ENCODE peak calls at places on chromosome 5, in ten cellular contexts. One of them, this sample, is unnamed. For H3K36me3, the result is how much of the 10 kb centered on the place peaks cover.

GRCh38 chr5:8682381-8682780 is 813.4 kb downstream of the MTRR start:
- DNase-seq in small intestine: no peak
- DNase-seq in mammary epithelial cell: no peak
- DNase-seq in transverse colon: no peak
- DNase-seq in GM23248: no peak
- DNase-seq in esophagus squamous epithelium: no peak
- DNase-seq in CD8-positive, alpha-beta T cell: no peak
- DNase-seq in SK-N-MC: no peak
- DNase-seq in stomach: no peak
- DNase-seq in adrenal gland: no peak
- DNase-seq in this sample: no peak

GRCh38 chr5:121867403-121867802 is 15.7 kb downstream of the FTMT start:
- DNase-seq in transverse colon: no peak
- DNase-seq in stomach: no peak
- DNase-seq in adrenal gland: no peak
- DNase-seq in small intestine: no peak
- DNase-seq in CD8-positive, alpha-beta T cell: no peak
- DNase-seq in esophagus squamous epithelium: no peak
- DNase-seq in mammary epithelial cell: no peak
- DNase-seq in SK-N-MC: no peak
- DNase-seq in GM23248: peak
- DNase-seq in this sample: no peak

GRCh38 chr5:140223567-140223966 is 48.6 kb downstream of the CYSTM1 start:
- DNase-seq in transverse colon: no peak
- DNase-seq in mammary epithelial cell: no peak
- DNase-seq in small intestine: no peak
- DNase-seq in esophagus squamous epithelium: no peak
- DNase-seq in CD8-positive, alpha-beta T cell: no peak
- DNase-seq in adrenal gland: no peak
- DNase-seq in stomach: no peak
- DNase-seq in GM23248: peak
- DNase-seq in SK-N-MC: no peak
- DNase-seq in this sample: no peak

GRCh38 chr5:140642718-140643117 is 3.5 kb downstream of the TMCO6 start:
- DNase-seq in stomach: no peak
- DNase-seq in SK-N-MC: no peak
- DNase-seq in adrenal gland: peak
- DNase-seq in CD8-positive, alpha-beta T cell: no peak
- DNase-seq in GM23248: peak
- DNase-seq in mammary epithelial cell: no peak
- DNase-seq in small intestine: no peak
- DNase-seq in esophagus squamous epithelium: no peak
- DNase-seq in transverse colon: no peak
- DNase-seq in this sample: no peak

GRCh38 chr5:159951387-159951786 is 35.1 kb downstream of the ADRA1B start:
- DNase-seq in GM23248: no peak
- DNase-seq in SK-N-MC: no peak
- DNase-seq in mammary epithelial cell: no peak
- DNase-seq in adrenal gland: no peak
- DNase-seq in CD8-positive, alpha-beta T cell: no peak
- DNase-seq in stomach: no peak
- DNase-seq in transverse colon: no peak
- DNase-seq in small intestine: no peak
- DNase-seq in esophagus squamous epithelium: no peak
- DNase-seq in this sample: no peak

GRCh38 chr5:54889826-54890225 is 95.6 kb downstream of the ESM1 start:
- DNase-seq in mammary epithelial cell: peak
- DNase-seq in adrenal gland: no peak
- DNase-seq in small intestine: no peak
- DNase-seq in GM23248: peak
- DNase-seq in SK-N-MC: peak
- DNase-seq in transverse colon: no peak
- DNase-seq in esophagus squamous epithelium: no peak
- DNase-seq in CD8-positive, alpha-beta T cell: no peak
- DNase-seq in stomach: no peak
- DNase-seq in this sample: no peak

GRCh38 chr5:56026863-56027300 is 32.1 kb upstream of the IL6ST start:
- DNase-seq in GM23248: peak
- DNase-seq in stomach: no peak
- DNase-seq in small intestine: no peak
- DNase-seq in mammary epithelial cell: peak
- DNase-seq in esophagus squamous epithelium: no peak
- DNase-seq in SK-N-MC: no peak
- DNase-seq in CD8-positive, alpha-beta T cell: no peak
- DNase-seq in transverse colon: no peak
- DNase-seq in adrenal gland: no peak
- DNase-seq in this sample: no peak

GRCh38 chr5:6542421-6543345 is 90.2 kb downstream of the NSUN2 start:
- DNase-seq in mammary epithelial cell: no peak
- DNase-seq in small intestine: no peak
- DNase-seq in adrenal gland: no peak
- DNase-seq in esophagus squamous epithelium: no peak
- DNase-seq in CD8-positive, alpha-beta T cell: no peak
- DNase-seq in GM23248: no peak
- DNase-seq in transverse colon: no peak
- DNase-seq in stomach: no peak
- DNase-seq in SK-N-MC: no peak
- DNase-seq in this sample: no peak

GRCh38 chr5:154236011-154236410 is 45.5 kb downstream of the GALNT10 start:
- DNase-seq in stomach: no peak
- DNase-seq in GM23248: no peak
- DNase-seq in esophagus squamous epithelium: no peak
- DNase-seq in transverse colon: no peak
- DNase-seq in adrenal gland: no peak
- DNase-seq in small intestine: no peak
- DNase-seq in SK-N-MC: no peak
- DNase-seq in CD8-positive, alpha-beta T cell: no peak
- DNase-seq in mammary epithelial cell: no peak
- DNase-seq in this sample: no peak

GRCh38 chr5:102450313-102450990 is 48.3 kb downstream of the SLCO6A1 start:
- DNase-seq in small intestine: no peak
- DNase-seq in stomach: no peak
- DNase-seq in CD8-positive, alpha-beta T cell: no peak
- DNase-seq in GM23248: peak
- DNase-seq in adrenal gland: no peak
- DNase-seq in mammary epithelial cell: peak
- DNase-seq in transverse colon: no peak
- DNase-seq in esophagus squamous epithelium: no peak
- DNase-seq in SK-N-MC: peak
- DNase-seq in this sample: no peak

DNA sequence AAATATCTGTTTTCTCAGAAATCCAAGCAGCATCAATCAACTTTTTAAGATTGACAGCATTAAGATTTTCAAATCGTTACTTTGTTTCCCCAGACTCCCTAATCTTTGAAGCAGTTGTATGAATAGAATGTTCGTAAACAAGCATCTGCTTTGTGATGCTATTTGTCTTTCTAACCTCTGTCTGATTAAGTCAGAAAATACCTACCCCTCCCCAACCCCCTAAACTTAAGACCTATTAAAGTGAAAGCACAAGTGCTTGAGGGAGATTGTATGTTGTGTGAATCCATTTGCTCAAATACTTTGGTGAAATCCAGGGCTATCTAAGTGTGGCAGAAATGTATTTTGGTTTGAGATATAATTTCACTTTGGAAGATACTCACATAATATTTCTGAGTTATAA is 47.9 kb upstream of the C5orf47 start:
- DNase-seq in small intestine: no peak
- DNase-seq in GM23248: no peak
- DNase-seq in esophagus squamous epithelium: no peak
- DNase-seq in CD8-positive, alpha-beta T cell: no peak
- DNase-seq in transverse colon: no peak
- DNase-seq in SK-N-MC: no peak
- DNase-seq in mammary epithelial cell: no peak
- DNase-seq in stomach: no peak
- DNase-seq in adrenal gland: no peak
- DNase-seq in this sample: no peak
- H3K36me3 ChIP-seq in small intestine: under half
- H3K36me3 ChIP-seq in GM23248: under half
- H3K36me3 ChIP-seq in esophagus squamous epithelium: under half
- H3K36me3 ChIP-seq in CD8-positive, alpha-beta T cell: under half
- H3K36me3 ChIP-seq in transverse colon: under half
- H3K36me3 ChIP-seq in SK-N-MC: under half
- H3K36me3 ChIP-seq in mammary epithelial cell: under half
- H3K36me3 ChIP-seq in stomach: under half
- H3K36me3 ChIP-seq in adrenal gland: under half
- H3K36me3 ChIP-seq in this sample: under half

GRCh38 chr5:94425396-94425795 is 193.0 kb downstream of the KIAA0825 start:
- DNase-seq in esophagus squamous epithelium: no peak
- DNase-seq in CD8-positive, alpha-beta T cell: no peak
- DNase-seq in mammary epithelial cell: no peak
- DNase-seq in SK-N-MC: no peak
- DNase-seq in small intestine: no peak
- DNase-seq in adrenal gland: no peak
- DNase-seq in GM23248: no peak
- DNase-seq in stomach: no peak
- DNase-seq in transverse colon: no peak
- DNase-seq in this sample: no peak

GRCh38 chr5:94422819-94423218 is 195.6 kb downstream of the KIAA0825 start:
- DNase-seq in GM23248: peak
- DNase-seq in SK-N-MC: no peak
- DNase-seq in adrenal gland: no peak
- DNase-seq in transverse colon: no peak
- DNase-seq in stomach: no peak
- DNase-seq in mammary epithelial cell: peak
- DNase-seq in small intestine: no peak
- DNase-seq in esophagus squamous epithelium: no peak
- DNase-seq in CD8-positive, alpha-beta T cell: no peak
- DNase-seq in this sample: no peak

DNA sequence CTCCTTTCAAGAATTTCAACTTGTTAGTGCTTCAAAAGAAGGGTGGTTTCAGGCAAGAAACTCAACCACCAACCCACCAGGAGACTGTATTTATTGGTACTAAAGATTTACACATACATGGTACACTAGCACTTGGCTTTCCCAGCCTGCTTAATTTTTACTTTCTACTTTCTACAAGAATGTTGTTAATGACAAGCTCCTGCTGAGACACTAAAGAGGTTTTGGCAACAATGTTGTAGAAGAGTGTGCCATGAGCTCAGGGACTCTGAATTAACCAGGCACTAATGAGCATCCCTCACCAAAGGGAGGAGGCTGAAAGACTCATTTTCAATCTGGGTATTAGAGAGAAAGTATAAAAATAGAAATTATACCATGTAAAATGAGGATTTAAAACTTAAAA is 195.0 kb downstream of the KIAA0825 start:
- DNase-seq in CD8-positive, alpha-beta T cell: no peak
- DNase-seq in esophagus squamous epithelium: no peak
- DNase-seq in transverse colon: no peak
- DNase-seq in SK-N-MC: peak
- DNase-seq in small intestine: no peak
- DNase-seq in stomach: no peak
- DNase-seq in mammary epithelial cell: no peak
- DNase-seq in adrenal gland: no peak
- DNase-seq in GM23248: no peak
- DNase-seq in this sample: no peak
- H3K27ac ChIP-seq in CD8-positive, alpha-beta T cell: no peak
- H3K27ac ChIP-seq in esophagus squamous epithelium: no peak
- H3K27ac ChIP-seq in transverse colon: no peak
- H3K27ac ChIP-seq in SK-N-MC: no peak
- H3K27ac ChIP-seq in small intestine: no peak
- H3K27ac ChIP-seq in stomach: no peak
- H3K27ac ChIP-seq in mammary epithelial cell: no peak
- H3K27ac ChIP-seq in adrenal gland: no peak
- H3K27ac ChIP-seq in GM23248: no peak
- H3K27ac ChIP-seq in this sample: no peak

GRCh38 chr5:83464261-83464660 is 7.3 kb upstream of the VCAN start:
- DNase-seq in SK-N-MC: no peak
- DNase-seq in CD8-positive, alpha-beta T cell: no peak
- DNase-seq in stomach: no peak
- DNase-seq in adrenal gland: no peak
- DNase-seq in transverse colon: no peak
- DNase-seq in GM23248: no peak
- DNase-seq in small intestine: no peak
- DNase-seq in mammary epithelial cell: no peak
- DNase-seq in esophagus squamous epithelium: no peak
- DNase-seq in this sample: no peak
- H3K4me3 ChIP-seq in SK-N-MC: no peak
- H3K4me3 ChIP-seq in CD8-positive, alpha-beta T cell: no peak
- H3K4me3 ChIP-seq in stomach: no peak
- H3K4me3 ChIP-seq in adrenal gland: no peak
- H3K4me3 ChIP-seq in transverse colon: no peak
- H3K4me3 ChIP-seq in GM23248: no peak
- H3K4me3 ChIP-seq in small intestine: no peak
- H3K4me3 ChIP-seq in mammary epithelial cell: no peak
- H3K4me3 ChIP-seq in esophagus squamous epithelium: no peak
- H3K4me3 ChIP-seq in this sample: no peak

GRCh38 chr5:116738270-116738947 is 163.8 kb upstream of the SEMA6A start:
- DNase-seq in adrenal gland: peak
- DNase-seq in GM23248: no peak
- DNase-seq in small intestine: no peak
- DNase-seq in stomach: no peak
- DNase-seq in SK-N-MC: peak
- DNase-seq in mammary epithelial cell: no peak
- DNase-seq in CD8-positive, alpha-beta T cell: no peak
- DNase-seq in esophagus squamous epithelium: no peak
- DNase-seq in transverse colon: no peak
- DNase-seq in this sample: peak

GRCh38 chr5:116740771-116741170 is 166.1 kb upstream of the SEMA6A start:
- DNase-seq in adrenal gland: no peak
- DNase-seq in SK-N-MC: no peak
- DNase-seq in GM23248: no peak
- DNase-seq in esophagus squamous epithelium: no peak
- DNase-seq in small intestine: no peak
- DNase-seq in CD8-positive, alpha-beta T cell: no peak
- DNase-seq in transverse colon: no peak
- DNase-seq in mammary epithelial cell: no peak
- DNase-seq in stomach: no peak
- DNase-seq in this sample: no peak

GRCh38 chr5:116738948-116739339 is 164.3 kb upstream of the SEMA6A start:
- DNase-seq in GM23248: no peak
- DNase-seq in adrenal gland: no peak
- DNase-seq in esophagus squamous epithelium: no peak
- DNase-seq in transverse colon: no peak
- DNase-seq in SK-N-MC: no peak
- DNase-seq in stomach: no peak
- DNase-seq in CD8-positive, alpha-beta T cell: no peak
- DNase-seq in mammary epithelial cell: no peak
- DNase-seq in small intestine: no peak
- DNase-seq in this sample: no peak

GRCh38 chr5:116736671-116737070 is 162.0 kb upstream of the SEMA6A start:
- DNase-seq in GM23248: no peak
- DNase-seq in small intestine: no peak
- DNase-seq in stomach: no peak
- DNase-seq in CD8-positive, alpha-beta T cell: no peak
- DNase-seq in transverse colon: no peak
- DNase-seq in esophagus squamous epithelium: no peak
- DNase-seq in mammary epithelial cell: no peak
- DNase-seq in adrenal gland: no peak
- DNase-seq in SK-N-MC: no peak
- DNase-seq in this sample: no peak

DNA sequence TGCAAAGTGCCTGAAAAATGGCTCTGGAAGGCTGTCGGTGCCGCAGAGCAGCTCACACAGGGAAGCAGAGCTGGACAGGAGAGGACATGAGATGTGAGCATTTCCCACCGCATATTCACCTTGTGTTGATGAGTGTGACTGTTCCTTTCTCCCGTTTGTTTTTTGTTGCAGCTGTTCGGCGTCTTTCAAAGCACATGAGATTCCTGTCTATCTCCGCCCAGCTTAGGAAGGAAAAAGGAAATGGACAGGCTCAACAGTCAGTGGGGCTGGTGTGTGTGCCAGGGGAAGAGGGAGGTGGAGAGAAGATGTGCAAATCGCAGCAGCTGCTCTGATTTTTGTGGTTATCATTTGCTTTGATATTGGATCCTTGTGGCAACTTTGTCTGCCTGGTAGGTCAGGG is 165.0 kb upstream of the SEMA6A start:
- DNase-seq in SK-N-MC: no peak
- DNase-seq in stomach: no peak
- DNase-seq in transverse colon: no peak
- DNase-seq in small intestine: no peak
- DNase-seq in mammary epithelial cell: no peak
- DNase-seq in esophagus squamous epithelium: no peak
- DNase-seq in adrenal gland: peak
- DNase-seq in GM23248: no peak
- DNase-seq in CD8-positive, alpha-beta T cell: no peak
- DNase-seq in this sample: peak
- H3K36me3 ChIP-seq in SK-N-MC: under half
- H3K36me3 ChIP-seq in stomach: under half
- H3K36me3 ChIP-seq in transverse colon: under half
- H3K36me3 ChIP-seq in small intestine: under half
- H3K36me3 ChIP-seq in mammary epithelial cell: under half
- H3K36me3 ChIP-seq in esophagus squamous epithelium: under half
- H3K36me3 ChIP-seq in adrenal gland: under half
- H3K36me3 ChIP-seq in GM23248: under half
- H3K36me3 ChIP-seq in CD8-positive, alpha-beta T cell: under half
- H3K36me3 ChIP-seq in this sample: under half